ENCODE peak calls at places on chromosome 1, in four cellular contexts. Q is stromal cell of bone marrow; A is stimulated activated CD4-positive, alpha-beta T cell treated with anti-CD3 and anti-CD28 coated beads, Interleukin-12 subunit alpha, Interleukin-12 subunit beta, amount 100 ng/mL, for 4 hours; F is cardiac fibroblast. R is an unnamed sample.

GRCh38 chr1:218384576-218384975 is 39.4 kb downstream of the TGFB2 start:
- DNase-seq in F (peak), A (no peak), Q (no peak), R (no peak)

GRCh38 chr1:236090741-236091147 is 25.9 kb upstream of the NID1 start:
- DNase-seq in Q (no peak), A (no peak), F (peak), R (no peak)

GRCh38 chr1:85801520-85801919 is 93.3 kb upstream of the ZNHIT6 start:
- DNase-seq in F (peak), Q (no peak), A (no peak), R (no peak)

GRCh38 chr1:93878501-93878888 is 511 bp downstream of the DNTTIP2 start:
- DNase-seq in A (peak), Q (no peak), F (peak), R (no peak)

GRCh38 chr1:18191037-18191867 is 83.7 kb downstream of the IGSF21 start:
- DNase-seq in A (no peak), F (no peak), Q (no peak), R (no peak)

GRCh38 chr1:201696217-201696761 is 132.7 kb upstream of the IPO9 start:
- DNase-seq in A (no peak), Q (peak), F (peak), R (no peak)

GRCh38 chr1:44637590-44638411 is 36.5 kb downstream of the TMEM53 start:
- DNase-seq in Q (no peak), A (no peak), F (no peak), R (peak)

GRCh38 chr1:24936688-24937087 is 6.6 kb upstream of the RUNX3 start:
- DNase-seq in Q (no peak), F (no peak), A (no peak), R (no peak)

GRCh38 chr1:89847191-89847729 is 26.4 kb downstream of the LRRC8D start:
- DNase-seq in F (no peak), Q (no peak), A (no peak), R (no peak)

GRCh38 chr1:81151300-81151699 is 649.4 kb upstream of the ADGRL2 start:
- DNase-seq in F (peak), Q (no peak), A (no peak), R (no peak)

GRCh38 chr1:162716123-162716522 is 74.4 kb upstream of the HSD17B7 start:
- DNase-seq in A (no peak), F (no peak), Q (no peak), R (no peak)

GRCh38 chr1:225896937-225897549 is 8.1 kb upstream of the LEFTY1 start:
- DNase-seq in F (peak), Q (no peak), A (peak), R (no peak)

GRCh38 chr1:228047183-228047466 is 35.4 kb upstream of the ARF1 start:
- DNase-seq in F (no peak), A (no peak), Q (no peak), R (no peak)

GRCh38 chr1:56788588-56788987 is 30.6 kb downstream of the FYB2 start:
- DNase-seq in Q (no peak), F (peak), A (no peak), R (no peak)

GRCh38 chr1:170596701-170597100 is 64.7 kb downstream of the GORAB start:
- DNase-seq in A (no peak), Q (no peak), F (no peak), R (no peak)

GRCh38 chr1:230745071-230745470 is 2.1 kb upstream of the CAPN9 start:
- DNase-seq in A (no peak), Q (no peak), F (no peak), R (no peak)

GRCh38 chr1:111596499-111596898 is 23.1 kb upstream of the RAP1A start:
- DNase-seq in Q (no peak), F (no peak), A (peak), R (no peak)

GRCh38 chr1:109880961-109881894 is 29.4 kb upstream of the CSF1 start:
- DNase-seq in Q (no peak), F (no peak), A (no peak), R (no peak)

GRCh38 chr1:205632374-205633169 is 761 bp upstream of the ELK4 start:
- DNase-seq in A (no peak), F (no peak), Q (no peak), R (no peak)

GRCh38 chr1:15975358-15975804 is 520 bp downstream of the ZBTB17 start:
- DNase-seq in F (peak), Q (no peak), A (peak), R (peak)

GRCh38 chr1:30174499-30174898 is 548.9 kb downstream of the MATN1 start:
- DNase-seq in A (no peak), Q (no peak), F (no peak), R (no peak)

GRCh38 chr1:241706257-241706656 is 54.2 kb downstream of the WDR64 start:
- DNase-seq in A (no peak), Q (no peak), F (peak), R (no peak)

GRCh38 chr1:119160851-119161250 is 20.4 kb upstream of the WARS2 start:
- DNase-seq in Q (peak), F (peak), A (no peak), R (no peak)

R was measured in upper lobe of left lung.